ENCODE peak calls at places on chromosomes 12 and 14, in four cellular contexts. Q, Y, L and B are unnamed samples.

GRCh38 chr12:52860102-52860838 is 11.5 kb upstream of the KRT78 start:
- DNase-seq in Q (no peak), Y (no peak), L (no peak), B (no peak)

GRCh38 chr12:75717902-75718301 is 206.5 kb upstream of the KRR1 start:
- DNase-seq in Q (no peak), L (no peak), Y (no peak), B (no peak)

GRCh38 chr12:9795945-9796344 is 31.3 kb upstream of the KLRF1 start:
- DNase-seq in Y (no peak), L (no peak), Q (no peak), B (no peak)

GRCh38 chr12:26177303-26177702 is 18.1 kb upstream of the SSPN start:
- DNase-seq in L (no peak), Q (no peak), Y (no peak), B (peak; percentile 61)

GRCh38 chr14:93956514-93957332 is 19.6 kb downstream of the ASB2 start:
- DNase-seq in Y (no peak), Q (no peak), L (no peak), B (peak; percentile 50)

GRCh38 chr14:68499451-68499850 is 293.4 kb downstream of the ZFP36L1 start:
- DNase-seq in L (no peak), Q (no peak), Y (no peak), B (no peak)

GRCh38 chr12:111792155-111792876 is 25.6 kb downstream of the ALDH2 start:
- DNase-seq in Y (no peak), Q (peak; percentile 90), L (peak; percentile 67), B (peak; percentile 69)

GRCh38 chr14:29528889-29529288 is 398.8 kb downstream of the PRKD1 start:
- DNase-seq in L (no peak), Q (no peak), Y (no peak), B (no peak)

GRCh38 chr12:89756638-89757321 is 48.1 kb upstream of the ATP2B1 start:
- DNase-seq in L (no peak), Q (no peak), Y (no peak), B (no peak)

GRCh38 chr14:103334644-103335603 is 887 bp downstream of the EIF5 start:
- DNase-seq in L (peak; percentile 75), Q (peak; percentile 83), Y (peak; percentile 27), B (peak; percentile 84)
- TF ChIP-seq POLR2A in L (peak; percentile 2), Q (no peak), Y (peak; percentile 37), B (peak; percentile 37)

DNA sequence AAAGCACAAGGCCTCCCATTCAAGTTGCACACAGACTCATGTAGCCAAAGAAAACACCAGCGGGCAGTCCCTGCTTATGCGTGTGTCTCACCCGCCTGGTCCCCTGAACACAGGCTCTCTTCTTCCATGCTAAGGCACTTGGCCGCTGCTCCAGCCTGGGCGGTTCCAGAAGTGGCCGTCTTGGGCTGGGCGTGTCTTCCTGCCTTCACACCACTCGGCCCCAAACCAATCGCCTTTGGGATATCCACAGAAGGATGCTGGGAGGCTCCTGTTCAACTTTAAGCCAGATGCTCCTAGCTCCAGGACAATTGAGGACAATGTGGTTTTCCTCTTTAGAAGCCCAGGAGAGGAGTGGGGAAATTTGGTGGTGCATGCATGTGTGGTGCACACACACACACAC is 2.2 kb downstream of the SCARB1 start:
- DNase-seq in L (no peak), Q (peak; percentile 80), Y (no peak), B (peak; percentile 38)
- H3K27ac ChIP-seq in L (no peak overlapping the region), Q (no peak overlapping the region), Y (no peak overlapping the region), B (no peak overlapping the region)

DNA sequence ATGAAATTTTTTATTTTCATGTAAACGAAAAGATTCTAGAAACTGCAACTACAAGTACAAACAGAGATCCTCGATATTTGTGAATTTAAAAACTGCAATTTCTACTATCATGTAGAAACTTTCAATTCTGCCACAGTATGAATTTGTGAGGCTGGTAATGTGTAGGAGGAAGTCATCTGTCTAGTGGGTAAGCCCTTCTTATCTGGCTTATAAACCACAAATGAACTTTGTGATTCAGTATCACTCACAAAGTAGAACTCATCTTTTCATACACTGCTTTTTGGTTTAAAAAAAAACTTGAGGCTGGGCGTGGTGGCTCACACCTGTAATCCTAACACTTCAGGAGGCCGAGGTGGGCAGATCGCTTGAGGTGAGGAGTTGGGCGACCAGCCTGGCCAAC is 20.7 kb downstream of the GTF2A1 start:
- DNase-seq in L (no peak), Y (no peak), Q (no peak), B (no peak)
- TF ChIP-seq CTCF in L (no peak), Y (no peak), Q (no peak), B (no peak)

DNA sequence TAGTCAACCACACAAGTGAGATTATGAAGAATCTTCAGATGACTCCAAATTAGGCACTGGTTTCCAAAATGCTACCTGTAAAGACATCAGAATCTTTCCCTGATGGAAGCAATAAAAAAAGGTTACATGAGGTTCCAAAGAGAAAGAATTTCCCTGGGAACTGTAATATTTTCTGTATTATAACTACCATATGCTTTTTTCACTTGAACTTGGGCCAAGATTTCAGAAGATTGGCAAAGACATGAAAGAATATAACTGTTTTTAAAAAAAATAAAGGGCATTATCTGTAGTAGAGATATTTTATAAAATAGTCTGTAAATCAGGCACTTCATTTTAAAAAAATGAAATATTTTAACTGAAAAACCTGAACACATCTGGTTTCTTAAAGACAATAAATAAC is 12.9 kb downstream of the HECTD1 start:
- DNase-seq in Q (no peak), Y (no peak), L (no peak), B (no peak)
- TF ChIP-seq POLR2A in Q (no peak), Y (no peak), L (no peak), B (no peak)